ENCODE peak calls at places on chromosomes 1 and 21, in five cellular contexts. P is Panc1, D is left lung, R is epithelial cell of esophagus, F is skeletal muscle cell. O is an unnamed sample.

GRCh38 chr21:25979845-25980433 is 190.6 kb downstream of the APP start:
- DNase-seq in R (no peak), D (no peak), F (no peak), P (no peak), O (no peak)

GRCh38 chr21:46431884-46432488 is 26.7 kb upstream of the DIP2A start:
- DNase-seq in R (no peak), D (no peak), F (no peak), P (no peak), O (no peak)

GRCh38 chr1:17250601-17251000 is 1.7 kb downstream of the PADI3 start:
- DNase-seq in D (no peak), R (peak; percentile 93), P (no peak), F (no peak), O (no peak)

GRCh38 chr1:112956503-112957132 is 622 bp upstream of the SLC16A1 start:
- DNase-seq in F (no peak), D (peak; percentile 34), P (no peak), R (peak; percentile 43), O (no peak)

GRCh38 chr1:3651011-3651938 is 1.0 kb upstream of the TP73 start:
- DNase-seq in R (no peak), P (no peak), F (no peak), D (no peak), O (no peak)

GRCh38 chr1:54851406-54851805 is 35.6 kb downstream of the DHCR24 start:
- DNase-seq in D (no peak), P (no peak), R (no peak), F (no peak), O (no peak)

GRCh38 chr1:33377013-33377412 is 53.9 kb downstream of the PHC2 start:
- DNase-seq in F (no peak), P (no peak), R (peak; percentile 32), D (no peak), O (no peak)

GRCh38 chr1:221166559-221167318 is 287.5 kb downstream of the HLX start:
- DNase-seq in D (peak; percentile 41), P (no peak), R (no peak), F (no peak), O (no peak)

GRCh38 chr1:186620526-186620925 is 59.7 kb downstream of the PTGS2 start:
- DNase-seq in F (no peak), R (no peak), P (no peak), D (no peak), O (no peak)

GRCh38 chr1:1083181-1084027 is 9.3 kb upstream of the RNF223 start:
- DNase-seq in D (peak; percentile 30), R (no peak), F (no peak), P (no peak), O (no peak)

GRCh38 chr1:25343872-25344271 is 5.7 kb downstream of the TMEM50A start:
- DNase-seq in P (no peak), F (peak; percentile 81), R (peak; percentile 60), D (no peak), O (peak; percentile 71)

GRCh38 chr1:193417945-193418744 is 231.7 kb upstream of the B3GALT2 start:
- DNase-seq in P (no peak), F (no peak), D (no peak), R (peak; percentile 38), O (peak; percentile 65)

GRCh38 chr1:170461362-170461761 is 70.6 kb upstream of the GORAB start:
- DNase-seq in R (peak; percentile 4), D (no peak), P (no peak), F (peak; percentile 75), O (peak; percentile 64)

GRCh38 chr1:223538921-223539445 is 126.5 kb downstream of the CAPN8 start:
- DNase-seq in D (no peak), R (no peak), F (no peak), P (no peak), O (no peak)

GRCh38 chr1:168335500-168335899 is 54.8 kb downstream of the TBX19 start:
- DNase-seq in F (no peak), D (no peak), P (no peak), R (no peak), O (peak; percentile 18)

GRCh38 chr21:17765207-17765606 is 53.9 kb downstream of the C21orf91 start:
- DNase-seq in R (no peak), P (no peak), D (no peak), F (no peak), O (no peak)

GRCh38 chr21:17763286-17764037 is 55.7 kb downstream of the C21orf91 start:
- DNase-seq in P (no peak), R (peak; percentile 82), F (no peak), D (no peak), O (no peak)

GRCh38 chr21:17769049-17769845 is 49.9 kb downstream of the C21orf91 start:
- DNase-seq in R (peak; percentile 6), F (no peak), D (no peak), P (no peak), O (peak; percentile 42)
- H3K4me3 ChIP-seq in R (no peak overlapping the region), F (no peak overlapping the region), D (no peak overlapping the region), P (no peak overlapping the region), O (no peak overlapping the region)

DNA sequence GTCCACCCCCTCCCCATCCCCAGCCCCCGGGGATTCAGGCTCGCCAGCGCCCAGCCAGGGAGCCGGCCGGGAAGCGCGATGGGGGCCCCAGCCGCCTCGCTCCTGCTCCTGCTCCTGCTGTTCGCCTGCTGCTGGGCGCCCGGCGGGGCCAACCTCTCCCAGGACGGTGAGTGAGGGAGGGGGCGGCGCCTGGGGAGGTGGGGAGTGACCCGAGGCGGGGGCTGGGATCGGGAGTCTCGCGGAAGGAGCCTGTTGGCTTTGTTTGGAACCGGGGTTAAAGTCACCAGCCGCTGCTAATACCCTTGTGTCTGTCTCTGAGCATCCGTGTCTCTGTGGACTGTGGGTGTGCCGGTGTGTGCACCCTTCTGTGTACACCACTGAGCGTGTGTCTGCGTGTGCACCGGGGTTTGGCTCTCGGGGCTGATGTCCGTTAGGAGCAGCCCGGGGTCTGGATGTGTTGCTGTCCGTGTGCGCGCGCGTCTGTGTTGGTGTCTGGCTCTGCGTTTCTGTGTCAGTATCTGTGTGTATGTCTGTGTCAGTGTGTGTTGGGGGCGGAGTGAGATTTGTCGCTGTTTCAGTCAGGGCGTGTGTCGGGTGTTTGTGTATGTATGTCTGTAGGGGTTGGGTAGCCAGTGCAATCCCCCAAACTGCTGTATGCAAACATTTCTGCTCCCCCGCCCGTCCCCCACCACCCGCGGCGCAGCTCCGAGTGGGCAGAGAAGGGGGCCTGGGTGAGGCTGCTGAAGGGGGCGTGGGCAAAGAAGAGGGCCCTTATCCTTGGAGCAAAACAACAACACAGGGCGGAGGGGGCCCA is 480 bp downstream of the CADM3 start:
- DNase-seq in D (no peak), F (no peak), P (no peak), R (peak; percentile 2), O (no peak)
- H3K4me3 ChIP-seq in D (no peak overlapping the region), F (peak overlapping the region; percentile 35), P (peak overlapping the region; percentile 19), R (no peak overlapping the region), O (no peak overlapping the region)

GRCh38 chr1:75797273-75797588 is 549 bp downstream of the MSH4 start:
- DNase-seq in P (no peak), D (no peak), R (no peak), F (no peak), O (no peak)
- H3K4me3 ChIP-seq in P (no peak overlapping the region), D (no peak overlapping the region), R (no peak overlapping the region), F (no peak overlapping the region), O (no peak overlapping the region)

GRCh38 chr1:51578383-51579109 is 38.3 kb upstream of the OSBPL9 start:
- DNase-seq in R (no peak), D (no peak), F (no peak), P (no peak), O (no peak)

GRCh38 chr1:51576085-51576444 is 40.8 kb upstream of the OSBPL9 start:
- DNase-seq in R (no peak), P (no peak), D (no peak), F (no peak), O (no peak)

GRCh38 chr1:51575406-51576084 is 41.3 kb upstream of the OSBPL9 start:
- DNase-seq in R (no peak), P (no peak), F (peak; percentile 75), D (no peak), O (peak; percentile 65)

GRCh38 chr1:51574796-51575195 is 42.1 kb upstream of the OSBPL9 start:
- DNase-seq in P (no peak), R (no peak), D (no peak), F (no peak), O (no peak)

GRCh38 chr1:51576923-51577322 is 40.0 kb upstream of the OSBPL9 start:
- DNase-seq in F (no peak), P (no peak), D (no peak), R (no peak), O (no peak)
- H3K4me3 ChIP-seq in F (no peak overlapping the region), P (no peak overlapping the region), D (no peak overlapping the region), R (no peak overlapping the region), O (no peak overlapping the region)

DNA sequence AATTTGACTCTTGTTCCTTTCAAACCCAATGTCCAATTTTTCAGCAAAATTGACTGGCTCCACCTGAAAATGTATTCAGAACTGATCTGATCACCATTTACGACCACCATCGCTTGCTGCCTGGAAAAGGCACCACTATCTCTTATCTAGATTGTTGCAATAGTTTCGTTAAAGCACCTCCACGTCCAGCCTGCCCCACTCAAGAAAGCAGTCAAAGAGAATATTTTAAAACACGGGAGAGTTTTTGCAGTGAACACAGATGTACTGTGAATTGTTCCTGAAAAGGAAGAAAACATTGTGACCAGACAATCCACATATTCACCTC is 4.0 kb upstream of the OR11L1 start:
- DNase-seq in P (no peak), R (no peak), D (no peak), F (no peak), O (no peak)
- H3K4me3 ChIP-seq in P (no peak overlapping the region), R (no peak overlapping the region), D (no peak overlapping the region), F (no peak overlapping the region), O (no peak overlapping the region)

GRCh38 chr1:109910963-109911798 is 532 bp downstream of the CSF1 start:
- DNase-seq in F (no peak), P (no peak), R (no peak), D (no peak), O (no peak)

GRCh38 chr1:109912873-109913272 is 2.2 kb downstream of the CSF1 start:
- DNase-seq in P (no peak), R (no peak), D (no peak), F (no peak), O (peak; percentile 42)

GRCh38 chr1:109914587-109915240 is 4.1 kb downstream of the CSF1 start:
- DNase-seq in P (no peak), F (no peak), R (no peak), D (no peak), O (peak; percentile 75)

GRCh38 chr1:109912214-109912861 is 1.7 kb downstream of the CSF1 start:
- DNase-seq in R (no peak), D (no peak), F (no peak), P (no peak), O (peak; percentile 27)

DNA sequence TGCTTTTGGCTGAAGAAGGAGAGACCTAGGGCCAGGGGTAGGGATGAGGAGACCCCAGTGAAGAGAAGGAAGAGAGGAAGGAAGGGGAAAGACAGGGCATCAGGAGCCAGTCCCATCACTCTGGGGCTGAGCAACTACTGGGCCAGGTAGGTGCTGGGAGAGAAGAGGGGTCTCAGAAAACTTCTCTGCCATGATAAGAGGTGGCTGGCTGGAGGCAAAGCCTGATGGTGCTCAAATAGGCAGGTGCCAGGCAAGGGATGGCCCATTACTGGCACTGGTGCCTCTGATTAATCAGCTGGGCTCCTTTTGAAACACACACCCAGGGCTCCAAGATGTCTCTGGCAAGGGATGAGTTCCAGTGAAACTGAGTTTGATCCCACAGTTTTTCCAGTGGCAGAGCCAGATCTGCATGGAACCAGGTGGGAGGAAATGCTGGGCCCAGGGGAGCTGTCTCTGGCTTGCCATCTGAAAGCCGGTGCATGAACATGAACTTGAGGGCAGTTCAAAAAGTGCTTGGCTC is 2.8 kb downstream of the CSF1 start:
- DNase-seq in R (no peak), P (no peak), D (no peak), F (no peak), O (no peak)
- H3K4me3 ChIP-seq in R (no peak overlapping the region), P (peak overlapping the region; percentile 83), D (no peak overlapping the region), F (peak overlapping the region; percentile 83), O (peak overlapping the region; percentile 86)